ENCODE peak calls at places on chromosomes 3 and 15, in four cellular contexts. Q is GM12878, E is HepG2, T is K562. C is an unnamed sample.

GRCh38 chr15:95559875-95560394 is 770.6 kb upstream of the NR2F2 start:
- DNase-seq in Q (no peak), E (no peak), T (peak), C (no peak)

GRCh38 chr15:46854559-46854958 is 862.7 kb upstream of the SEMA6D start:
- DNase-seq in T (no peak), Q (no peak), E (no peak), C (no peak)

GRCh38 chr15:28096720-28097431 is 2.2 kb downstream of the OCA2 start:
- DNase-seq in T (no peak), E (no peak), Q (no peak), C (no peak)

GRCh38 chr15:60764408-60764963 is 285.5 kb upstream of the ICE2 start:
- DNase-seq in Q (no peak), T (no peak), E (no peak), C (no peak)

GRCh38 chr3:25433868-25434267 is 5.8 kb downstream of the RARB start:
- DNase-seq in E (no peak), Q (no peak), T (no peak), C (no peak)

GRCh38 chr3:150035400-150035799 is 64.7 kb upstream of the PFN2 start:
- DNase-seq in Q (no peak), T (no peak), E (no peak), C (no peak)

GRCh38 chr3:77328631-77329030 is 288.7 kb downstream of the ROBO2 start:
- DNase-seq in E (no peak), Q (no peak), T (no peak), C (no peak)

GRCh38 chr3:135980343-135980742 is 14.8 kb downstream of the PPP2R3A start:
- DNase-seq in Q (no peak), T (no peak), E (no peak), C (no peak)

GRCh38 chr15:67100808-67101581 is 35.6 kb downstream of the SMAD3 start:
- DNase-seq in Q (peak), T (no peak), E (no peak), C (no peak)

GRCh38 chr3:36677331-36678007 is 86.9 kb downstream of the DCLK3 start:
- DNase-seq in Q (no peak), T (no peak), E (peak), C (no peak)

GRCh38 chr15:78072080-78072892 is 5.2 kb downstream of the TBC1D2B start:
- DNase-seq in Q (no peak), T (no peak), E (peak), C (no peak)

GRCh38 chr3:119810018-119810435 is 28.1 kb downstream of the NR1I2 start:
- DNase-seq in E (no peak), T (no peak), Q (peak), C (no peak)

GRCh38 chr3:38586546-38587520 is 62.7 kb downstream of the SCN5A start:
- DNase-seq in E (no peak), Q (no peak), T (no peak), C (no peak)

GRCh38 chr3:37993811-37994638 is 3.4 kb downstream of the VILL start:
- DNase-seq in E (no peak), Q (no peak), T (peak), C (peak)

GRCh38 chr3:64444619-64445317 is 219.5 kb upstream of the PRICKLE2 start:
- DNase-seq in E (no peak), Q (no peak), T (no peak), C (peak)

GRCh38 chr15:56943398-56943797 is 25.0 kb downstream of the TCF12 start:
- DNase-seq in E (no peak), T (no peak), Q (no peak), C (no peak)

GRCh38 chr3:183637106-183637486 is 1.7 kb downstream of the KLHL24 start:
- DNase-seq in Q (no peak), E (no peak), T (no peak), C (no peak)

GRCh38 chr3:42970976-42971772 is 7.9 kb upstream of the GASK1A start:
- DNase-seq in E (no peak), T (no peak), Q (no peak), C (no peak)

GRCh38 chr3:165404357-165405042 is 208.3 kb upstream of the SLITRK3 start:
- DNase-seq in E (peak), T (no peak), Q (no peak), C (no peak)

GRCh38 chr3:73255609-73256029 is 194.2 kb downstream of the EBLN2 start:
- DNase-seq in Q (no peak), E (no peak), T (peak), C (peak)

GRCh38 chr15:79172801-79173460 is 82.4 kb upstream of the RASGRF1 start:
- DNase-seq in Q (no peak), E (no peak), T (no peak), C (no peak)

GRCh38 chr3:182738583-182739514 is 54.5 kb upstream of the ATP11B start:
- DNase-seq in T (no peak), Q (no peak), E (no peak), C (no peak)

GRCh38 chr3:63343674-63344073 is 65.6 kb downstream of the SYNPR start:
- DNase-seq in Q (peak), T (peak), E (peak), C (peak)

GRCh38 chr3:34843479-34843870 is 795.9 kb upstream of the ARPP21 start:
- DNase-seq in Q (no peak), T (no peak), E (no peak), C (no peak)

GRCh38 chr15:42692997-42693396 is 43.9 kb downstream of the CDAN1 start:
- DNase-seq in E (no peak), T (no peak), Q (no peak), C (no peak)

GRCh38 chr15:42691770-42692169 is 45.2 kb downstream of the CDAN1 start:
- DNase-seq in Q (no peak), T (no peak), E (no peak), C (no peak)

GRCh38 chr15:42692536-42692935 is 44.4 kb downstream of the CDAN1 start:
- DNase-seq in T (no peak), Q (no peak), E (no peak), C (no peak)

GRCh38 chr15:42693496-42693895 is 43.4 kb downstream of the CDAN1 start:
- DNase-seq in T (no peak), Q (no peak), E (no peak), C (no peak)

GRCh38 chr15:42691308-42691707 is 45.6 kb downstream of the CDAN1 start:
- DNase-seq in T (no peak), Q (no peak), E (no peak), C (no peak)
- TF ChIP-seq EP300 in T (no peak), Q (no peak), E (no peak), C (no peak)

DNA sequence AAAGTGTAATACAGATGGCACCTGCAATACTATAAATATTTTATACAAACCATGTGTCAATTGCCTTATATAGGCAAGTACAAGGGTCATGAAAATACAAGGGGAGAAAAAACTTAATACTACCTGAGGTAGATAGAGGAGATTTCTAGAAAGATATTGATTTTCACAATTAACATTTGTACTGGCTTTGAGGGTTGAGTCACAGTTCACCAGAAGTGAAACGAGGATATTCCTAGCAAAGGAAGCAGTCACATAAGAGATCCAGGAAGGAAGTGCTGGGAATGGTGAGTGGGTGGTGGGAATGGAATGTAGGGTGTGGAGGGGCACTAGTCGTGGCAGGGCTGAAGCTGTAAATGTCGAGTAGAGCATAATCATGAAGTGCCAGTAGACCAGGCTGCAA is 108.7 kb downstream of the P2RY1 start:
- DNase-seq in Q (no peak), E (no peak), T (no peak), C (no peak)
- TF ChIP-seq ZBTB33 in Q (no peak), E (no peak), T (no peak), C (no peak)

GRCh38 chr3:99883693-99884092 is 66.0 kb downstream of the CMSS1 start:
- DNase-seq in T (no peak), E (no peak), Q (no peak), C (no peak)

GRCh38 chr3:99883138-99883461 is 65.4 kb downstream of the CMSS1 start:
- DNase-seq in T (no peak), Q (no peak), E (no peak), C (no peak)

GRCh38 chr3:99882436-99883137 is 64.9 kb downstream of the CMSS1 start:
- DNase-seq in E (no peak), Q (no peak), T (no peak), C (no peak)

GRCh38 chr3:99879275-99879674 is 61.6 kb downstream of the CMSS1 start:
- DNase-seq in T (no peak), Q (no peak), E (no peak), C (no peak)

GRCh38 chr3:99881121-99881524 is 63.5 kb downstream of the CMSS1 start:
- DNase-seq in Q (no peak), T (no peak), E (no peak), C (no peak)
- TF ChIP-seq EP300 in Q (no peak), T (no peak), E (no peak), C (no peak)

GRCh38 chr3:152301745-152302181 is 33.0 kb downstream of the MBNL1 start:
- DNase-seq in E (no peak), T (no peak), Q (no peak), C (no peak)
- TF ChIP-seq ZBTB33 in E (no peak), T (no peak), Q (no peak), C (no peak)

DNA sequence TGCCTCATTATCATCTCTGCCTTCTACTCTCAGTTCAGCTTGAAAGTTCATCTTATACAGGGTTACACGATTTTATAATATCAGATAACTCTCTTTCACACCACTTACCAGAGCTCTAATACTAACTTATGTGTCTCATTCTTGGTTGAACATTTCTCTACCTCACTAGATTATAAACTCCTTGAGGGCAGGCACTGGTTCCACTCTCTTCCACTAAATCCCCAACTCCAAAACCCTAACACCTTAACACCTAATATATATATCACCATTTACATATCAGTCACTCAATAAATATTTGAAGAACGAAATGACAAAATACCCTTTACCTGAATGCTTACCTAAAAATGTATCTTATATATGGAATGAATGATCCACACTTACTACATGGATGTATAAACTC is 977.2 kb downstream of the FHIT start:
- DNase-seq in Q (no peak), T (no peak), E (no peak), C (no peak)
- TF ChIP-seq EP300 in Q (no peak), T (no peak), E (no peak), C (no peak)